ENCODE peak calls at places on chromosome 9, in five cellular contexts. X is GM03348, L is AG08396, R is NCI-H2029, P is T-helper 22 cell. M is an unnamed sample.

GRCh38 chr9:33453286-33453882 is 6.0 kb upstream of the AQP3 start:
- DNase-seq in X (no peak), L (no peak), R (no peak), P (no peak), M (no peak)

GRCh38 chr9:3331801-3332200 is 194.0 kb downstream of the RFX3 start:
- DNase-seq in X (no peak), L (no peak), R (no peak), P (no peak), M (peak)

GRCh38 chr9:82417501-82417900 is 428.9 kb downstream of the SPATA31D1 start:
- DNase-seq in X (no peak), L (no peak), R (no peak), P (no peak), M (no peak)

GRCh38 chr9:115263731-115264130 is 145.8 kb upstream of the TNC start:
- DNase-seq in X (peak), L (no peak), R (no peak), P (no peak), M (no peak)

GRCh38 chr9:84271887-84272556 is 68.5 kb downstream of the SLC28A3 start:
- DNase-seq in X (no peak), L (no peak), R (no peak), P (no peak), M (no peak)

GRCh38 chr9:22144226-22144625 is 135.1 kb upstream of the CDKN2B start:
- DNase-seq in X (no peak), L (no peak), R (no peak), P (no peak), M (peak)

GRCh38 chr9:69554945-69555344 is 117.2 kb downstream of the APBA1 start:
- DNase-seq in X (peak), L (no peak), R (no peak), P (no peak), M (peak)

GRCh38 chr9:128078504-128079434 is 10.7 kb downstream of the SLC25A25 start:
- DNase-seq in X (no peak), L (no peak), R (peak), P (no peak), M (peak)

GRCh38 chr9:113580041-113580953 is 116.8 kb downstream of the RGS3 start:
- DNase-seq in X (peak), L (no peak), R (peak), P (peak), M (peak)

GRCh38 chr9:71763752-71764332 is 4.5 kb downstream of the CEMIP2 start:
- DNase-seq in X (peak), L (no peak), R (no peak), P (no peak), M (peak)

GRCh38 chr9:96758845-96759673 is 18.8 kb downstream of the ZNF510 start:
- DNase-seq in X (no peak), L (no peak), R (no peak), P (no peak), M (peak)

GRCh38 chr9:70113403-70114022 is 69.9 kb downstream of the MAMDC2 start:
- DNase-seq in X (peak), L (peak), R (peak), P (no peak), M (peak)

GRCh38 chr9:91285729-91286353 is 75.9 kb downstream of the AUH start:
- DNase-seq in X (no peak), L (no peak), R (no peak), P (no peak), M (no peak)

GRCh38 chr9:127124091-127124490 is 1.7 kb upstream of the ANGPTL2 start:
- DNase-seq in X (no peak), L (no peak), R (no peak), P (no peak), M (no peak)

GRCh38 chr9:7223981-7224380 is 466.2 kb downstream of the KDM4C start:
- DNase-seq in X (no peak), L (no peak), R (no peak), P (no peak), M (peak)

GRCh38 chr9:114779352-114779845 is 26.4 kb downstream of the TNFSF15 start:
- DNase-seq in X (no peak), L (no peak), R (peak), P (no peak), M (peak)

GRCh38 chr9:130022566-130023146 is 20.3 kb downstream of the FNBP1 start:
- DNase-seq in X (no peak), L (no peak), R (no peak), P (no peak), M (no peak)

GRCh38 chr9:123111427-123111826 is 78.0 kb downstream of the GPR21 start:
- DNase-seq in X (no peak), L (no peak), R (no peak), P (no peak), M (no peak)

GRCh38 chr9:135992486-135993408 is 31.6 kb upstream of the UBAC1 start:
- DNase-seq in X (peak), L (peak), R (peak), P (no peak), M (peak)

GRCh38 chr9:87657190-87657589 is 68.7 kb upstream of the CTSL start:
- DNase-seq in X (no peak), L (no peak), R (no peak), P (no peak), M (no peak)

GRCh38 chr9:121288874-121289553 is 21.1 kb downstream of the GSN start:
- DNase-seq in X (peak), L (no peak), R (no peak), P (no peak), M (peak)

GRCh38 chr9:122004589-122004988 is 88.5 kb downstream of the TTLL11 start:
- DNase-seq in X (no peak), L (no peak), R (no peak), P (no peak), M (no peak)

GRCh38 chr9:123509646-123510045 is 153.6 kb downstream of the CRB2 start:
- DNase-seq in X (no peak), L (no peak), R (no peak), P (no peak), M (no peak)

GRCh38 chr9:124020520-124021384 is 9.2 kb downstream of the LHX2 start:
- DNase-seq in X (no peak), L (no peak), R (no peak), P (no peak), M (no peak)

GRCh38 chr9:90019596-90019995 is 414.8 kb downstream of the GADD45G start:
- DNase-seq in X (no peak), L (no peak), R (no peak), P (no peak), M (no peak)

GRCh38 chr9:134377976-134378375 is 51.7 kb downstream of the RXRA start:
- DNase-seq in X (no peak), L (peak), R (peak), P (no peak), M (peak)

GRCh38 chr9:92954078-92954861 is 6.9 kb downstream of the FGD3 start:
- DNase-seq in X (no peak), L (no peak), R (peak), P (peak), M (peak)

GRCh38 chr9:129011761-129012281 is 16.3 kb downstream of the SH3GLB2 start:
- DNase-seq in X (no peak), L (no peak), R (no peak), P (no peak), M (no peak)

GRCh38 chr9:137301086-137301947 is 754 bp downstream of the NRARP start:
- DNase-seq in X (peak), L (peak), R (no peak), P (no peak), M (no peak)

GRCh38 chr9:120435066-120435465 is 144.9 kb downstream of the CDK5RAP2 start:
- DNase-seq in X (no peak), L (peak), R (no peak), P (no peak), M (no peak)

M was measured in renal cortical epithelial cell.